ENCODE peak calls at places on chromosome 20, in six cellular contexts. I, G, A, X, Y and L are unnamed samples.
A peak's percentile ranks its signal among the peaks of the same experiment; 100 is the strongest.

GRCh38 chr20:2713285-2713684 is 20.7 kb downstream of the EBF4 start:
- DNase-seq in A (no peak), X (peak; percentile 23), Y (peak; percentile 57), G (no peak), I (no peak), L (no peak)

GRCh38 chr20:10652660-10653191 is 21.1 kb downstream of the JAG1 start:
- DNase-seq in Y (no peak), A (no peak), X (no peak), G (no peak), I (no peak), L (no peak)

GRCh38 chr20:62357681-62358080 is 9.4 kb downstream of the LAMA5 start:
- DNase-seq in A (no peak), I (no peak), Y (no peak), X (no peak), G (no peak), L (no peak)

GRCh38 chr20:58895796-58896180 is 43.3 kb downstream of the GNAS start:
- DNase-seq in Y (no peak), I (no peak), X (no peak), A (no peak), G (no peak), L (no peak)

GRCh38 chr20:16229813-16230212 is 343.4 kb downstream of the KIF16B start:
- DNase-seq in G (no peak), X (no peak), Y (no peak), A (no peak), I (no peak), L (no peak)

GRCh38 chr20:4812216-4812615 is 90.5 kb downstream of the PRND start:
- DNase-seq in G (no peak), A (no peak), I (no peak), X (no peak), Y (no peak), L (no peak)

GRCh38 chr20:63522091-63522868 is 1.7 kb downstream of the PPDPF start:
- DNase-seq in X (no peak), I (no peak), A (no peak), G (no peak), Y (no peak), L (no peak)

GRCh38 chr20:2446845-2447244 is 23.7 kb downstream of the SNRPB start:
- DNase-seq in A (no peak), X (no peak), I (no peak), G (no peak), Y (no peak), L (no peak)

GRCh38 chr20:41316602-41317535 is 662 bp downstream of the ZHX3 start:
- DNase-seq in A (peak; percentile 74), G (peak; percentile 49), X (peak; percentile 41), I (peak; percentile 83), Y (peak; percentile 63), L (peak; percentile 70)

GRCh38 chr20:25341716-25342680 is 48.6 kb downstream of the ABHD12 start:
- DNase-seq in A (no peak), I (no peak), X (no peak), Y (no peak), G (peak; percentile 33), L (no peak)

GRCh38 chr20:61581825-61582188 is 329.7 kb downstream of the CDH4 start:
- DNase-seq in X (no peak), A (no peak), G (no peak), I (no peak), Y (no peak), L (no peak)

GRCh38 chr20:32480361-32481199 is 104.6 kb downstream of the NOL4L start:
- DNase-seq in I (no peak), A (no peak), G (no peak), Y (no peak), X (no peak), L (no peak)

GRCh38 chr20:48416002-48416401 is 411.8 kb downstream of the PREX1 start:
- DNase-seq in X (no peak), G (no peak), A (no peak), I (no peak), Y (no peak), L (no peak)

GRCh38 chr20:13245250-13245723 is 24.2 kb downstream of the ISM1 start:
- DNase-seq in A (no peak), Y (no peak), I (no peak), G (no peak), X (no peak), L (no peak)

GRCh38 chr20:46520976-46521579 is 7.7 kb upstream of the ZNF334 start:
- DNase-seq in X (peak; percentile 35), A (peak; percentile 21), G (peak; percentile 54), Y (peak; percentile 10), I (peak; percentile 66), L (no peak)

GRCh38 chr20:17505664-17506517 is 25.3 kb downstream of the BFSP1 start:
- DNase-seq in I (no peak), Y (no peak), X (peak; percentile 33), A (peak; percentile 40), G (no peak), L (peak; percentile 12)

GRCh38 chr20:54668271-54669053 is 193.1 kb downstream of the DOK5 start:
- DNase-seq in A (peak; percentile 20), G (peak; percentile 18), X (no peak), I (peak; percentile 34), Y (peak; percentile 4), L (no peak)

GRCh38 chr20:7859371-7859802 is 80.9 kb downstream of the HAO1 start:
- DNase-seq in Y (no peak), X (peak; percentile 62), I (peak; percentile 21), G (peak; percentile 48), A (no peak), L (no peak)

GRCh38 chr20:23686046-23686750 is 2.6 kb downstream of the CST4 start:
- DNase-seq in A (no peak), X (no peak), G (no peak), Y (no peak), I (no peak), L (no peak)